ENCODE peak calls at places on chromosomes 1 and 21, in ten cellular contexts. O is HAP-1, V is fibroblast of lung, L is stomach, P is Caco-2, I is H9, Y is MM.1S, M is mammary epithelial cell, D is hepatocyte, E is neural progenitor cell. S is an unnamed sample.

GRCh38 chr1:166627583-166627982 is 211.7 kb upstream of the POGK start:
- DNase-seq in O (no peak), Y (no peak), L (no peak), I (no peak), E (no peak), V (no peak), M (no peak), P (no peak), D (no peak), S (no peak)

GRCh38 chr1:207004931-207005830 is 27.4 kb downstream of the C1orf116 start:
- DNase-seq in D (peak; percentile 85), Y (peak; percentile 54), L (peak; percentile 76), O (peak; percentile 78), E (peak; percentile 78), M (peak; percentile 73), V (peak; percentile 80), P (peak; percentile 81), I (peak; percentile 77), S (peak; percentile 64)

GRCh38 chr1:151511636-151512215 is 539 bp downstream of the CGN start:
- DNase-seq in P (peak; percentile 83), I (peak; percentile 73), Y (peak; percentile 69), D (peak; percentile 74), M (peak; percentile 47), L (peak; percentile 65), O (peak; percentile 76), V (no peak), E (peak; percentile 81), S (no peak)

GRCh38 chr1:64851664-64852063 is 106.8 kb downstream of the RAVER2 start:
- DNase-seq in P (no peak), Y (no peak), D (no peak), I (no peak), L (no peak), E (no peak), V (no peak), M (no peak), O (no peak), S (no peak)

GRCh38 chr1:1337793-1338147 is 6.7 kb downstream of the TAS1R3 start:
- DNase-seq in I (peak; percentile 73), Y (no peak), L (peak; percentile 72), E (no peak), P (no peak), V (no peak), M (no peak), D (no peak), O (peak; percentile 68), S (no peak)

GRCh38 chr1:23562138-23562819 is 3.0 kb upstream of the ID3 start:
- DNase-seq in I (peak; percentile 95), V (peak; percentile 99), P (peak; percentile 94), E (peak; percentile 98), M (peak; percentile 82), O (peak; percentile 99), L (peak; percentile 93), D (peak; percentile 99), Y (peak; percentile 85), S (peak; percentile 63)

GRCh38 chr1:96651517-96651916 is 70.1 kb upstream of the PTBP2 start:
- DNase-seq in Y (no peak), O (no peak), L (no peak), M (no peak), V (no peak), E (peak; percentile 7), I (peak; percentile 55), D (no peak), P (no peak), S (no peak)

GRCh38 chr1:247535402-247535801 is 838 bp downstream of the OR2C3 start:
- DNase-seq in V (no peak), O (no peak), Y (no peak), P (no peak), I (no peak), D (no peak), L (no peak), E (no peak), M (no peak), S (no peak)

GRCh38 chr1:78688701-78689100 is 39.1 kb downstream of the IFI44 start:
- DNase-seq in D (no peak), I (no peak), O (no peak), M (peak; percentile 29), Y (no peak), L (no peak), P (no peak), E (no peak), V (peak; percentile 50), S (peak; percentile 48)

GRCh38 chr1:59543211-59543668 is 246.3 kb downstream of the FGGY start:
- DNase-seq in P (no peak), I (no peak), E (peak; percentile 16), L (no peak), Y (no peak), M (no peak), O (no peak), V (no peak), D (peak; percentile 28), S (no peak)

GRCh38 chr1:8016244-8017241 is 9.6 kb downstream of the ERRFI1 start:
- DNase-seq in E (no peak), D (no peak), L (no peak), Y (no peak), V (peak; percentile 9), M (no peak), O (no peak), I (no peak), P (no peak), S (no peak)

GRCh38 chr1:109274533-109275476 is 8.1 kb downstream of the PSRC1 start:
- DNase-seq in E (no peak), D (peak; percentile 83), P (peak; percentile 87), M (peak; percentile 95), L (peak; percentile 74), V (peak; percentile 79), I (no peak), O (no peak), Y (no peak), S (peak; percentile 80)

GRCh38 chr1:213051881-213052202 is 801 bp downstream of the RPS6KC1 start:
- DNase-seq in O (no peak), D (no peak), E (no peak), I (no peak), Y (no peak), V (no peak), P (no peak), L (no peak), M (no peak), S (no peak)

GRCh38 chr1:36981771-36982622 is 52.3 kb downstream of the GRIK3 start:
- DNase-seq in M (no peak), L (no peak), E (no peak), P (no peak), O (no peak), Y (no peak), I (no peak), D (no peak), V (no peak), S (no peak)

GRCh38 chr1:145872421-145872891 is 13.2 kb downstream of the ANKRD35 start:
- DNase-seq in P (no peak), Y (no peak), M (no peak), V (no peak), E (peak; percentile 37), D (no peak), L (peak; percentile 45), I (peak; percentile 71), O (no peak), S (no peak)

DNA sequence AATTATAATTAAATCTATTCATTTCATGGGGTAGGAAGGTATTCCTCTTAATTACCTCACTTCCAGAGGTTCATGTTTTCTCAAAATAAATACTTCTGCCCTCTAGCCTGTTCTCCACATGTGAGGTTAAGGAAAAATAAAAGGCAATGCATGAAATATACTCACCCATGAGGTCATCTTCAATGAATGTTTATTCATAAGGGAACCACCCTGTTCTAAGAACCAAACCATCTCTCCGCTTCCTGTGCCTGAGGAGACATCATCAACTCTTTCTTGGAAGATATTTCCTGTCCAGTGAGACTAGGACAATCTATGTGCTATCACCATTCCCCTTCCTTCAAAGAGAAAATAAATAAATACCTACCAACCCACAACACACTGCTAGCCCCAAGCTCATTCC is 513.7 kb upstream of the PLXNA2 start:
- DNase-seq in P (no peak), V (no peak), I (no peak), D (no peak), L (no peak), Y (no peak), E (no peak), O (no peak), M (peak; percentile 2), S (peak; percentile 36)
- H3K4me1 ChIP-seq in P (no peaks in the 10 kb centered on the region), V (no peaks in the 10 kb centered on the region), I (no peaks in the 10 kb centered on the region), D (no peaks in the 10 kb centered on the region), L (no peaks in the 10 kb centered on the region), Y (no peaks in the 10 kb centered on the region), E (no peaks in the 10 kb centered on the region), O (no peaks in the 10 kb centered on the region), M (no peaks in the 10 kb centered on the region), S (no peaks in the 10 kb centered on the region)

GRCh38 chr21:45634511-45635183 is 8.9 kb upstream of the PCBP3 start:
- DNase-seq in D (no peak), Y (no peak), M (no peak), V (peak; percentile 70), L (no peak), E (no peak), P (no peak), O (no peak), I (no peak), S (no peak)

GRCh38 chr21:45636921-45637646 is 6.4 kb upstream of the PCBP3 start:
- DNase-seq in O (no peak), I (no peak), Y (no peak), M (no peak), V (peak; percentile 7), E (no peak), P (no peak), D (no peak), L (no peak), S (no peak)

GRCh38 chr21:45636459-45636858 is 7.1 kb upstream of the PCBP3 start:
- DNase-seq in L (no peak), O (no peak), M (no peak), P (no peak), D (no peak), Y (no peak), E (no peak), V (no peak), I (no peak), S (no peak)

GRCh38 chr21:45637883-45638282 is 5.6 kb upstream of the PCBP3 start:
- DNase-seq in P (no peak), L (no peak), V (no peak), D (no peak), I (no peak), E (no peak), Y (no peak), O (no peak), M (no peak), S (no peak)

GRCh38 chr21:45635271-45636151 is 8.0 kb upstream of the PCBP3 start:
- DNase-seq in P (no peak), L (no peak), E (no peak), V (no peak), O (no peak), I (no peak), D (no peak), Y (no peak), M (no peak), S (no peak)
- H3K4me1 ChIP-seq in P (no peaks in the 10 kb centered on the region), L (no peaks in the 10 kb centered on the region), E (no peaks in the 10 kb centered on the region), V (no peaks in the 10 kb centered on the region), O (peaks cover 4% of the 10 kb centered on the region), I (no peaks in the 10 kb centered on the region), D (no peaks in the 10 kb centered on the region), Y (peaks cover 13% of the 10 kb centered on the region), M (peaks cover 3% of the 10 kb centered on the region), S (no peaks in the 10 kb centered on the region)

GRCh38 chr1:32813941-32814739 is 3.0 kb downstream of the YARS1 start:
- DNase-seq in V (peak; percentile 63), M (no peak), E (no peak), D (no peak), O (no peak), I (no peak), P (no peak), L (no peak), Y (no peak), S (peak; percentile 35)
- H3K4me1 ChIP-seq in V (peaks cover 5% of the 10 kb centered on the region), M (peaks cover 22% of the 10 kb centered on the region), E (peaks cover 20% of the 10 kb centered on the region), D (peaks cover 42% of the 10 kb centered on the region), O (peaks cover 15% of the 10 kb centered on the region), I (peaks cover 2% of the 10 kb centered on the region), P (peaks cover 27% of the 10 kb centered on the region), L (peaks cover 37% of the 10 kb centered on the region), Y (peaks cover 17% of the 10 kb centered on the region), S (peaks cover 16% of the 10 kb centered on the region)

GRCh38 chr1:158008630-158009029 is 15.2 kb downstream of the KIRREL1 start:
- DNase-seq in L (no peak), E (no peak), D (no peak), V (no peak), P (peak; percentile 38), I (no peak), O (no peak), M (peak; percentile 63), Y (no peak), S (peak; percentile 39)
- H3K4me1 ChIP-seq in L (peaks cover 57% of the 10 kb centered on the region), E (peaks cover 94% of the 10 kb centered on the region), D (peaks cover 57% of the 10 kb centered on the region), V (peaks cover 81% of the 10 kb centered on the region), P (peaks cover 66% of the 10 kb centered on the region), I (peaks cover 30% of the 10 kb centered on the region), O (peaks cover 62% of the 10 kb centered on the region), M (peaks cover 86% of the 10 kb centered on the region), Y (no peaks in the 10 kb centered on the region), S (peaks cover 48% of the 10 kb centered on the region)

S was measured in foreskin keratinocyte.